ENCODE peak calls at places on chromosomes 12 and 14, in ten cellular contexts. V is progenitor cell of endocrine pancreas; K is RCC 7860; F is activated CD4-positive, alpha-beta T cell treated with anti-CD3 and anti-CD28 coated beads, Interleukin-2, amount 50 U/mL, for 1 hour; U is IMR-90; L is T-helper 1 cell; O is posterior vena cava; N is AG10803; E is A549; Z is activated naive CD4-positive, alpha-beta T cell treated with Interleukin-2 at 50 U/mL for 16 hours. J is an unnamed sample.

GRCh38 chr12:2393996-2394395 is 341.2 kb downstream of the CACNA1C start:
- DNase-seq in V (no peak), K (no peak), F (no peak), U (no peak), L (no peak), O (peak; percentile 64), N (no peak), E (no peak), Z (no peak), J (no peak)

GRCh38 chr14:91870001-91870400 is 2.7 kb upstream of the TC2N start:
- DNase-seq in V (no peak), K (no peak), F (peak; percentile 71), U (no peak), L (peak; percentile 90), O (no peak), N (no peak), E (peak; percentile 15), Z (peak; percentile 64), J (no peak)

GRCh38 chr12:46224401-46224800 is 44.4 kb downstream of the SLC38A1 start:
- DNase-seq in V (no peak), K (no peak), F (no peak), U (peak; percentile 39), L (no peak), O (peak; percentile 84), N (peak; percentile 97), E (no peak), Z (no peak), J (no peak)

GRCh38 chr14:89719371-89720075 is 235.0 kb downstream of the EFCAB11 start:
- DNase-seq in V (no peak), K (no peak), F (no peak), U (no peak), L (no peak), O (no peak), N (no peak), E (no peak), Z (no peak), J (no peak)

GRCh38 chr12:13101854-13102375 is 1.6 kb downstream of the GSG1 start:
- DNase-seq in V (no peak), K (peak; percentile 31), F (peak; percentile 22), U (peak; percentile 46), L (peak; percentile 22), O (no peak), N (no peak), E (peak; percentile 85), Z (peak; percentile 35), J (no peak)

GRCh38 chr14:76260749-76261148 is 109.0 kb downstream of the GPATCH2L start:
- DNase-seq in V (no peak), K (no peak), F (no peak), U (no peak), L (no peak), O (no peak), N (no peak), E (no peak), Z (no peak), J (no peak)

GRCh38 chr12:45343269-45344051 is 127.6 kb downstream of the ANO6 start:
- DNase-seq in V (no peak), K (peak; percentile 53), F (no peak), U (peak; percentile 63), L (no peak), O (no peak), N (peak; percentile 57), E (no peak), Z (no peak), J (no peak)

GRCh38 chr12:130832561-130833209 is 6.4 kb downstream of the STX2 start:
- DNase-seq in V (no peak), K (no peak), F (no peak), U (peak; percentile 78), L (no peak), O (peak; percentile 58), N (peak; percentile 76), E (peak; percentile 30), Z (no peak), J (no peak)

GRCh38 chr14:96914729-96915128 is 117.5 kb downstream of the VRK1 start:
- DNase-seq in V (no peak), K (no peak), F (no peak), U (no peak), L (no peak), O (no peak), N (no peak), E (no peak), Z (no peak), J (no peak)

GRCh38 chr12:72986963-72987362 is 714.8 kb downstream of the TRHDE start:
- DNase-seq in V (no peak), K (no peak), F (no peak), U (no peak), L (no peak), O (no peak), N (no peak), E (no peak), Z (no peak), J (no peak)

GRCh38 chr14:58171090-58171489 is 19.1 kb upstream of the ARMH4 start:
- DNase-seq in V (peak; percentile 22), K (peak; percentile 68), F (no peak), U (peak; percentile 82), L (peak; percentile 65), O (peak; percentile 85), N (peak; percentile 86), E (peak; percentile 93), Z (peak; percentile 53), J (peak; percentile 83)

GRCh38 chr12:44875954-44876553 is at the start of gene NELL2:
- DNase-seq in V (peak; percentile 24), K (no peak), F (peak; percentile 66), U (no peak), L (peak; percentile 35), O (peak; percentile 75), N (peak; percentile 14), E (peak; percentile 32), Z (peak; percentile 71), J (no peak)

GRCh38 chr14:91277546-91278382 is 33.3 kb upstream of the GPR68 start:
- DNase-seq in V (no peak), K (no peak), F (no peak), U (no peak), L (no peak), O (no peak), N (no peak), E (no peak), Z (no peak), J (no peak)

GRCh38 chr12:11765421-11765816 is 115.9 kb downstream of the ETV6 start:
- DNase-seq in V (no peak), K (no peak), F (no peak), U (peak; percentile 52), L (no peak), O (no peak), N (peak; percentile 34), E (no peak), Z (no peak), J (no peak)

GRCh38 chr14:31550589-31550988 is 10.6 kb upstream of the NUBPL start:
- DNase-seq in V (no peak), K (no peak), F (no peak), U (no peak), L (no peak), O (no peak), N (no peak), E (no peak), Z (no peak), J (no peak)

GRCh38 chr12:117262749-117263148 is 72.5 kb upstream of the FBXO21 start:
- DNase-seq in V (no peak), K (no peak), F (no peak), U (no peak), L (no peak), O (no peak), N (no peak), E (no peak), Z (no peak), J (no peak)

J was measured in HCT116.